ENCODE peak calls at places on chromosomes 16 and 17, in eight cellular contexts. One of them, this sample, is unnamed.

GRCh38 chr17:9959377-9959981 is 54.4 kb upstream of the RCVRN start:
- DNase-seq in aorta: peak
- DNase-seq in endothelial cell: peak
- DNase-seq in RWPE1: peak
- DNase-seq in HEK293T: peak
- DNase-seq in NCI-H345: no peak
- DNase-seq in stimulated activated CD4-positive, alpha-beta T cell treated with anti-CD3 and anti-CD28 coated beads, Interleukin-4, amount 100 ng/mL, for 24 hours: peak
- DNase-seq in NCI-H1105: no peak
- DNase-seq in this sample: no peak

GRCh38 chr17:73748521-73748920 is 104.3 kb upstream of the SDK2 start:
- DNase-seq in endothelial cell: no peak
- DNase-seq in NCI-H345: peak
- DNase-seq in NCI-H1105: peak
- DNase-seq in stimulated activated CD4-positive, alpha-beta T cell treated with anti-CD3 and anti-CD28 coated beads, Interleukin-4, amount 100 ng/mL, for 24 hours: no peak
- DNase-seq in aorta: no peak
- DNase-seq in RWPE1: no peak
- DNase-seq in HEK293T: no peak
- DNase-seq in this sample: peak

GRCh38 chr17:51258756-51259573 is 884 bp downstream of the MBTD1 start:
- DNase-seq in NCI-H1105: no peak
- DNase-seq in HEK293T: peak
- DNase-seq in endothelial cell: peak
- DNase-seq in NCI-H345: peak
- DNase-seq in stimulated activated CD4-positive, alpha-beta T cell treated with anti-CD3 and anti-CD28 coated beads, Interleukin-4, amount 100 ng/mL, for 24 hours: peak
- DNase-seq in RWPE1: peak
- DNase-seq in aorta: peak
- DNase-seq in this sample: no peak

GRCh38 chr16:86026136-86026905 is 127.4 kb downstream of the IRF8 start:
- DNase-seq in stimulated activated CD4-positive, alpha-beta T cell treated with anti-CD3 and anti-CD28 coated beads, Interleukin-4, amount 100 ng/mL, for 24 hours: no peak
- DNase-seq in endothelial cell: no peak
- DNase-seq in RWPE1: no peak
- DNase-seq in aorta: no peak
- DNase-seq in HEK293T: no peak
- DNase-seq in NCI-H1105: no peak
- DNase-seq in NCI-H345: no peak
- DNase-seq in this sample: no peak

GRCh38 chr16:59733321-59733720 is 999.2 kb upstream of the GOT2 start:
- DNase-seq in RWPE1: no peak
- DNase-seq in NCI-H1105: no peak
- DNase-seq in HEK293T: no peak
- DNase-seq in endothelial cell: no peak
- DNase-seq in aorta: no peak
- DNase-seq in NCI-H345: no peak
- DNase-seq in stimulated activated CD4-positive, alpha-beta T cell treated with anti-CD3 and anti-CD28 coated beads, Interleukin-4, amount 100 ng/mL, for 24 hours: no peak
- DNase-seq in this sample: no peak

GRCh38 chr16:89072216-89073130 is 21.2 kb upstream of the ACSF3 start:
- DNase-seq in HEK293T: no peak
- DNase-seq in aorta: no peak
- DNase-seq in RWPE1: no peak
- DNase-seq in NCI-H1105: no peak
- DNase-seq in stimulated activated CD4-positive, alpha-beta T cell treated with anti-CD3 and anti-CD28 coated beads, Interleukin-4, amount 100 ng/mL, for 24 hours: no peak
- DNase-seq in NCI-H345: peak
- DNase-seq in endothelial cell: no peak
- DNase-seq in this sample: no peak

GRCh38 chr17:6392609-6393367 is 42.1 kb downstream of the AIPL1 start:
- DNase-seq in aorta: no peak
- DNase-seq in NCI-H1105: peak
- DNase-seq in HEK293T: no peak
- DNase-seq in stimulated activated CD4-positive, alpha-beta T cell treated with anti-CD3 and anti-CD28 coated beads, Interleukin-4, amount 100 ng/mL, for 24 hours: no peak
- DNase-seq in endothelial cell: no peak
- DNase-seq in NCI-H345: peak
- DNase-seq in RWPE1: no peak
- DNase-seq in this sample: no peak

GRCh38 chr17:78391843-78392242 is 13.4 kb downstream of the PGS1 start:
- DNase-seq in aorta: no peak
- DNase-seq in NCI-H345: no peak
- DNase-seq in NCI-H1105: no peak
- DNase-seq in endothelial cell: no peak
- DNase-seq in RWPE1: peak
- DNase-seq in HEK293T: no peak
- DNase-seq in stimulated activated CD4-positive, alpha-beta T cell treated with anti-CD3 and anti-CD28 coated beads, Interleukin-4, amount 100 ng/mL, for 24 hours: no peak
- DNase-seq in this sample: no peak

GRCh38 chr17:34299918-34300600 is 14.5 kb downstream of the CCL11 start:
- DNase-seq in aorta: no peak
- DNase-seq in NCI-H345: no peak
- DNase-seq in endothelial cell: no peak
- DNase-seq in RWPE1: no peak
- DNase-seq in NCI-H1105: peak
- DNase-seq in HEK293T: no peak
- DNase-seq in stimulated activated CD4-positive, alpha-beta T cell treated with anti-CD3 and anti-CD28 coated beads, Interleukin-4, amount 100 ng/mL, for 24 hours: no peak
- DNase-seq in this sample: no peak

This sample was measured in NCI-H774.